ENCODE peak calls at places on chromosomes 3 and 15, in eight cellular contexts. S is dermis microvascular lymphatic vessel endothelial cell; Y is NCI-H524; J is Caki2; P is anterior cingulate cortex; M is amniotic stem cell; W is colonic mucosa; U is stimulated activated CD8-positive, alpha-beta memory T cell treated with anti-CD3 and anti-CD28 coated beads, Interleukin-2, amount 100 ng/mL, for 48 hours. T is an unnamed sample.

GRCh38 chr3:141372656-141373055 is 4.4 kb downstream of the ZBTB38 start:
- DNase-seq in S (no peak), Y (peak), J (no peak), P (no peak), M (no peak), W (no peak), U (no peak), T (no peak)

GRCh38 chr3:14543446-14543845 is 3.3 kb upstream of the GRIP2 start:
- DNase-seq in S (no peak), Y (peak), J (no peak), P (no peak), M (no peak), W (no peak), U (no peak), T (no peak)

GRCh38 chr15:66751579-66751978 is 49.5 kb downstream of the SMAD6 start:
- DNase-seq in S (peak), Y (no peak), J (peak), P (no peak), M (no peak), W (no peak), U (no peak), T (no peak)

GRCh38 chr3:165642761-165643432 is 194.3 kb downstream of the BCHE start:
- DNase-seq in S (peak), Y (peak), J (peak), P (no peak), M (peak), W (peak), U (no peak), T (no peak)

GRCh38 chr15:59104602-59104911 is 389 bp upstream of the CCNB2 start:
- DNase-seq in S (no peak), Y (no peak), J (no peak), P (no peak), M (no peak), W (no peak), U (no peak), T (no peak)

GRCh38 chr3:181176610-181177009 is 187.1 kb upstream of the DNAJC19 start:
- DNase-seq in S (peak), Y (peak), J (peak), P (peak), M (no peak), W (peak), U (peak), T (no peak)

GRCh38 chr3:72426618-72427397 is 421.4 kb downstream of the SHQ1 start:
- DNase-seq in S (no peak), Y (no peak), J (no peak), P (no peak), M (no peak), W (no peak), U (no peak), T (no peak)

GRCh38 chr15:65638681-65639089 is 16.9 kb downstream of the SLC24A1 start:
- DNase-seq in S (peak), Y (peak), J (peak), P (no peak), M (peak), W (peak), U (no peak), T (peak)

T was measured in GM13977.